ENCODE peak calls at places on chromosomes 3 and 15, in five cellular contexts. B, O, W, U and Q are unnamed samples.

GRCh38 chr3:101963902-101964362 is 114.6 kb downstream of the NFKBIZ start:
- DNase-seq in U (no peak), W (no peak), B (peak), O (no peak), Q (peak)

GRCh38 chr3:116391296-116392201 is 53.7 kb downstream of the LSAMP start:
- DNase-seq in O (no peak), U (no peak), W (no peak), B (no peak), Q (no peak)

GRCh38 chr3:40170395-40170794 is 139.1 kb upstream of the EIF1B start:
- DNase-seq in U (no peak), O (no peak), B (no peak), W (peak), Q (peak)

GRCh38 chr15:70530035-70530499 is 233.3 kb downstream of the UACA start:
- DNase-seq in O (no peak), W (no peak), B (no peak), U (no peak), Q (no peak)

GRCh38 chr15:82554857-82555256 is 14.6 kb upstream of the RPS17 start:
- DNase-seq in U (no peak), W (no peak), B (no peak), O (no peak), Q (no peak)

GRCh38 chr3:143429628-143430514 is 310.3 kb downstream of the CHST2 start:
- DNase-seq in O (no peak), B (peak), U (no peak), W (no peak), Q (no peak)

GRCh38 chr3:158791259-158791920 is 10.5 kb upstream of the MFSD1 start:
- DNase-seq in B (peak), W (peak), U (peak), O (peak), Q (peak)

GRCh38 chr3:154135511-154136173 is 14.5 kb downstream of the ARHGEF26 start:
- DNase-seq in O (no peak), U (no peak), B (no peak), W (no peak), Q (no peak)

GRCh38 chr15:40981186-40981585 is 27.9 kb downstream of the CHAC1 start:
- DNase-seq in B (no peak), O (no peak), W (no peak), U (no peak), Q (no peak)

GRCh38 chr3:6321999-6322398 is 538.9 kb upstream of the GRM7 start:
- DNase-seq in U (no peak), B (no peak), W (no peak), O (no peak), Q (no peak)

GRCh38 chr3:196666001-196666867 is 26.7 kb downstream of the NRROS start:
- DNase-seq in B (peak), W (no peak), U (peak), O (peak), Q (no peak)

GRCh38 chr3:65996605-65997004 is 42.1 kb downstream of the MAGI1 start:
- DNase-seq in W (no peak), U (peak), O (no peak), B (peak), Q (no peak)

GRCh38 chr3:133296315-133296917 is 103.4 kb upstream of the BFSP2 start:
- DNase-seq in U (no peak), W (no peak), O (no peak), B (no peak), Q (no peak)

GRCh38 chr3:50264389-50264963 is 4.5 kb upstream of the SEMA3B start:
- DNase-seq in W (no peak), U (peak), B (peak), O (peak), Q (no peak)

GRCh38 chr15:22227411-22227810 is 147.1 kb downstream of the OR4M2 start:
- DNase-seq in O (no peak), U (no peak), B (no peak), W (no peak), Q (no peak)

GRCh38 chr3:133042778-133043177 is 4.6 kb downstream of the TMEM108 start:
- DNase-seq in U (no peak), W (no peak), B (peak), O (no peak), Q (no peak)

GRCh38 chr3:189799366-189799765 is 168.2 kb downstream of the TP63 start:
- DNase-seq in O (no peak), U (no peak), B (no peak), W (no peak), Q (no peak)

GRCh38 chr3:183253961-183254815 is 1.1 kb downstream of the B3GNT5 start:
- DNase-seq in O (peak), B (no peak), W (peak), U (peak), Q (peak)
- TF ChIP-seq CTCF in O (peak), B (peak), W (no peak), U (peak), Q (no peak)

DNA sequence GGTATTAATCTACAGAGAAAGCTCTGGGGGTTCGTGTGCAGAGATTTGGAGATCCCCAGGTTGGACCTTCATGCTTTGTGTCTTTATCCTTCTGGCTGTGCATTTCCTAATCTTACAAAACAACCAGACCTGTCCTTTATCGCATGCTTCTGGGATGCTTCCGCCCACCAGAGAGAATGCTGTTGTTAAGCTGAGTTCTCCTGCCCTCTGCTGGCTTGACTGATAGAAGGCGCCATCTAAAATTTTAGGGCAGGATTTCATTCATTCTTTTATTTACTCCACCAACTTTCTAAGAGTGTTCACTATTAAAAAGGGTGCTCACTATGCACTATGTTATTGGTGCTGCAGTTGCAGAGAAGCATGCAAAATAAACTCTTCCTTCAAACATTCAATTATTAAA is 8.7 kb upstream of the SST start:
- DNase-seq in O (peak), B (peak), U (peak), W (peak), Q (peak)
- TF ChIP-seq CTCF in O (peak), B (peak), U (peak), W (no peak), Q (no peak)

GRCh38 chr3:8767181-8767666 is 2.2 kb downstream of the OXTR start:
- DNase-seq in W (no peak), U (no peak), B (no peak), O (no peak), Q (no peak)

GRCh38 chr3:8769088-8769822 is at the start of gene OXTR:
- DNase-seq in U (peak), B (peak), O (peak), W (peak), Q (peak)

GRCh38 chr3:8768364-8769087 is 887 bp downstream of the OXTR start:
- DNase-seq in U (no peak), W (peak), B (no peak), O (no peak), Q (peak)

GRCh38 chr3:8766148-8766547 is 3.3 kb downstream of the OXTR start:
- DNase-seq in B (no peak), O (no peak), U (no peak), W (no peak), Q (no peak)

GRCh38 chr3:8767667-8768363 is 1.6 kb downstream of the OXTR start:
- DNase-seq in U (peak), O (no peak), B (no peak), W (peak), Q (peak)
- TF ChIP-seq CTCF in U (no peak), O (no peak), B (no peak), W (peak), Q (peak)

DNA sequence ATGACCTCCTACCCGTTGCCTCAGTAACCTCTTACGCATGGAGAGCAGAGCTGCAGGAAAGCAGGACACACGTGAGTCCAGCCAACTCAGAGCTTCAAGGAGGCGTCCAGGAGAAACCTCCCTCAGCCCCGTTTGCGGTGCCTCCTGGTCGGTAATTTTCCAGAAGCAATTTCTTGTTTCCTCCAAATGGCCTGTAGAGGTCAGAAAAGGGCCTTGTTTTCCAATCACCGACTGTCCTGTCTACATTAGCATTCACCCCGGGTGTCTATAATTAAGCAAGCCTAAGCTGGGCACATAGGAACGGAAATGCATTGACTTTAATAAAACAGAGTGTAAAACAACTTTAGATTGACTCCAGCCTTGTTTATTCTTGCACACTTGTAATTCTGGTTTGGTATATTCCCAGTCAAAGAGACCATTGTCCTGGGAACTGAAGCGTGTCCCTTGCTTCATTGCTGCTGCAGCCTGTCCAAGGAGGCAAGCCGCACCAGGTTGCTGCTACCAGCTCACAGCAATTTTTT is 836.2 kb downstream of the AGBL1 start:
- DNase-seq in W (no peak), U (peak), O (peak), B (peak), Q (no peak)
- TF ChIP-seq CTCF in W (peak), U (no peak), O (peak), B (peak), Q (no peak)

DNA sequence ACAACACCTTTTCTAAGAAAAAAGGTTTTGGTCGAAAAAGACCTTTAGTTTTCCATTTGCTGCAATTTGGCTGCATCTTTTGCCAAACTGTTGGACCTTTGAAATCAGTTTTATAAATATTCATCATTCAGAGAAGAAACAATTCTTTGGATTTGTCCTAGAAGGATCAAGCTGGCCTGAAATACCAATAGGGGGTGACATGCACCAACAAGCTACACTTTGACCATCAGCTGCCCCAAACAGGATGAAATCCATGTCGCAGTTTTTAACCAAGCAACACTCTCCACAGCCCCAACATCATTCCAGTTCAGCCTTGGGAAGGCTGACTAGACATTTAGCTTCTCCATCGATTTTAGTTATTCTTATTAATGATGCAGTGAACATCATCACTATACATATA is 9.8 kb downstream of the RPL15 start:
- DNase-seq in O (peak), B (no peak), W (no peak), U (peak), Q (no peak)
- TF ChIP-seq CTCF in O (peak), B (no peak), W (no peak), U (no peak), Q (no peak)

DNA sequence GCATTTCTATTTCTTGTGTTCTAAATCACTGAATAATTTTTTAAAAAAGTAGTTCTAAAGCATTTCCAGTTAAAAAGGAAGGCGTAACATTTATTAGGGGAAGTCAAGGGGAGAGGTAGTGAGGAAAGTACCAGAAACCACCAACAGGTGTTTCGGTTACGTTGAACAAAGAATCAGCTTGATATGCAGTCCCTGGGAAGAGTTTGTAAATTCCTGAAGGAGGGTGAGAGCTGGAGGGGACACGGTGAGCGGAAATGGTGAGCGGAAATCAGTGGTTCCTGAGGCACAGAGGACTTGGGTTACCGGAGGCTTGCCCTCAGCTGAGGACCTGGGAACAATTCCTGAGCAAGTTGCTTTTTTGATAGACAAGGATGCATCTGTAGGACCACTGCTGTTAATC is 17.8 kb downstream of the MAP2K1 start:
- DNase-seq in W (no peak), B (no peak), U (no peak), O (no peak), Q (no peak)
- TF ChIP-seq CTCF in W (no peak), B (no peak), U (no peak), O (no peak), Q (peak)

DNA sequence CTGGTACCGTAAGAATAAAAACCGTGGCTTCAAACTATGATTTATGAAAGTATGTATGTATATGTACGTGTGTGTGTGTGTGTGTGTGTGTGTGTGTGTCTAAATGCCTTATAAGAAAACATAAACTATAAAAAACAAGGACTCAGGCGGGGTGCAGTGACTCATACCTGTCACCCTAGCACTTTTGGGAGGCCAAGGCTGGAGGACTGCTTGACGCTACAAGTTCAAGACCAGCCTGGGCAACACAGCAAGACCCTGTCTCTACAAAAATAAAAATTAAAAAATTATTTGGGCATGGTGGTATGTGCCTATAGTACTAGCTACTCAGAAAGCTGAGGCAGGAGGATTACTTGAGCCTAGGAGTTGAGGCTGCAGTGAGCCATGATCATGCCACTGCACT is 29.1 kb downstream of the CCPG1 start:
- DNase-seq in B (no peak), U (no peak), W (no peak), O (no peak), Q (no peak)
- TF ChIP-seq CTCF in B (no peak), U (no peak), W (no peak), O (no peak), Q (no peak)

GRCh38 chr3:114527036-114527644 is 233.3 kb downstream of the TIGIT start:
- DNase-seq in W (peak), U (peak), O (peak), B (peak), Q (peak)
- TF ChIP-seq CTCF in W (peak), U (peak), O (peak), B (peak), Q (peak)

GRCh38 chr3:109977903-109978302 is 640.6 kb upstream of the DPPA4 start:
- DNase-seq in W (no peak), B (no peak), O (no peak), U (no peak), Q (no peak)

DNA sequence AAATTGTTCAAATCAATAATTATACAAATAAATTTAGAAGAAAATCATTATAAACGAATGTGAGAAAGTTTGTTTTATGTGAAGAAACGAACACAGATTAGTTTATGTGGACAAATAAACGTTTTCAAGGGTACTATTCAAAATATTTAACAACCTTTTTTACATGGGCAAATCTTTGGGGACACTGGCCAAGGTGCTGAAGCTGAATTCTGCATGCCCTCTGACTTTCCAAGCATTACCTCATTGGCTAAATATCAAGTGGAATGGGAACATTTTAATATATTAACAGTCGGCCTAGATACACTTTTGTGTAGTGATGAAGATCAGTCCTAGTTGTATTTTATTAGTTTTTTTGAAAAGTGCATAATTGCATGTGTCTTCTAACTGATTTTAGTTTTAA is 636.4 kb upstream of the DPPA4 start:
- DNase-seq in U (no peak), O (no peak), B (peak), W (no peak), Q (no peak)
- TF ChIP-seq CTCF in U (no peak), O (no peak), B (no peak), W (no peak), Q (no peak)

GRCh38 chr3:67531149-67532101 is 123.0 kb downstream of the SUCLG2 start:
- DNase-seq in B (no peak), U (no peak), W (no peak), O (no peak), Q (no peak)

GRCh38 chr3:67526246-67526645 is 128.2 kb downstream of the SUCLG2 start:
- DNase-seq in O (no peak), U (no peak), W (no peak), B (peak), Q (no peak)

GRCh38 chr3:67534594-67534993 is 119.8 kb downstream of the SUCLG2 start:
- DNase-seq in U (no peak), W (no peak), B (no peak), O (no peak), Q (no peak)

GRCh38 chr3:67529915-67530314 is 124.5 kb downstream of the SUCLG2 start:
- DNase-seq in W (no peak), B (no peak), O (no peak), U (no peak), Q (no peak)

DNA sequence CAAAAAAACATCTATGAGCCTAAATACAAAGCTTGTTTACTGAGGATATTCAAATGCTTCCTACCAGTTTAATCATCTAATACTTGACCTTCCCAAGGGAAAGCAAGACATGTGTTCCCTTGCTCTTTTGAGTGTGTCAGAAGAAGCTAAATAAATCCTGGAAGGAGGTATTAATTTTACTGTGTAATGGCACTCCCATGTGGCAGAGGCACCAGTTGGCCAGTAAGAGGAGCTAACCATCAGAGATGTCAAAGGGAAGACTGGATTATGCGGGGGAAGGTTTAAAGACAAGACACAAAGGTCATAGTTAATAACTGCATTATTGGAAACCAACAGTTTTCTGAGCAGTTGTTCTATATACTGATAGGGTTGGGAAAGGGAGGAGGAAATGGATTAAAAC is 125.1 kb downstream of the SUCLG2 start:
- DNase-seq in B (no peak), W (no peak), U (no peak), O (peak), Q (no peak)
- TF ChIP-seq CTCF in B (no peak), W (no peak), U (no peak), O (no peak), Q (no peak)